ENCODE peak calls at places on chromosomes 3 and 15, in eight cellular contexts. Y is left ventricle myocardium inferior, X is caudate nucleus, M is uterus, H is cardiac muscle cell, Z is psoas muscle, Q is neuronal stem cell, R is lung. T is an unnamed sample.

GRCh38 chr3:152842423-152842822 is 7.5 kb downstream of the P2RY1 start:
- DNase-seq in R (no peak), Y (no peak), X (no peak), M (no peak), H (no peak), Z (no peak), Q (no peak), T (no peak)

GRCh38 chr15:65903296-65904073 is 34.2 kb downstream of the RAB11A start:
- DNase-seq in Q (no peak), R (peak; percentile 11), Z (no peak), X (no peak), M (no peak), H (peak; percentile 68), Y (no peak), T (no peak)

GRCh38 chr3:180747805-180748361 is 68.6 kb upstream of the CCDC39 start:
- DNase-seq in Q (no peak), H (no peak), M (no peak), Z (no peak), X (no peak), R (no peak), Y (no peak), T (no peak)

GRCh38 chr15:69474846-69475455 is 22.3 kb downstream of the RPLP1 start:
- DNase-seq in Y (no peak), H (no peak), Q (no peak), M (no peak), R (no peak), Z (no peak), X (no peak), T (no peak)

GRCh38 chr3:195921334-195921771 is 13.0 kb upstream of the TNK2 start:
- DNase-seq in M (no peak), Z (no peak), R (no peak), H (no peak), X (no peak), Q (no peak), Y (peak; percentile 6), T (no peak)

GRCh38 chr3:98777286-98777685 is 14.1 kb downstream of the ST3GAL6 start:
- DNase-seq in M (no peak), Y (no peak), X (no peak), R (no peak), Z (no peak), H (no peak), Q (no peak), T (no peak)

GRCh38 chr3:103006541-103006940 is 571.7 kb downstream of the ZPLD1 start:
- DNase-seq in H (no peak), R (no peak), Z (no peak), M (no peak), X (no peak), Y (no peak), Q (no peak), T (no peak)

GRCh38 chr15:72732554-72732953 is 46.5 kb downstream of the BBS4 start:
- DNase-seq in Q (no peak), R (no peak), Z (no peak), M (no peak), Y (no peak), X (no peak), H (no peak), T (no peak)

GRCh38 chr3:160369784-160370183 is 29.2 kb downstream of the IFT80 start:
- DNase-seq in M (no peak), H (no peak), Z (no peak), X (no peak), Y (no peak), Q (no peak), R (no peak), T (no peak)

GRCh38 chr3:66427352-66427751 is 73.5 kb downstream of the LRIG1 start:
- DNase-seq in M (no peak), Z (no peak), Q (no peak), X (no peak), Y (no peak), H (no peak), R (no peak), T (no peak)

GRCh38 chr3:143783856-143784370 is 64.4 kb downstream of the SLC9A9 start:
- DNase-seq in M (no peak), X (no peak), Y (no peak), Z (no peak), Q (no peak), H (peak; percentile 35), R (no peak), T (no peak)

GRCh38 chr15:74011610-74012009 is 17.1 kb downstream of the PML start:
- DNase-seq in M (peak; percentile 83), H (peak; percentile 91), Y (peak; percentile 62), Z (no peak), Q (no peak), X (no peak), R (peak; percentile 53), T (no peak)

GRCh38 chr15:35170216-35170615 is 85.1 kb upstream of the NANOGP8 start:
- DNase-seq in Q (no peak), Y (no peak), X (no peak), Z (no peak), M (no peak), R (no peak), H (peak; percentile 6), T (no peak)

GRCh38 chr15:53872410-53872809 is 105.8 kb upstream of the UNC13C start:
- DNase-seq in Z (no peak), Q (no peak), Y (no peak), R (no peak), X (no peak), H (no peak), M (no peak), T (no peak)

GRCh38 chr15:69807752-69808151 is 290.0 kb downstream of the TLE3 start:
- DNase-seq in M (no peak), Z (no peak), Q (no peak), H (peak; percentile 16), R (no peak), Y (no peak), X (no peak), T (no peak)

GRCh38 chr3:30578479-30578878 is 27.9 kb upstream of the TGFBR2 start:
- DNase-seq in H (peak; percentile 93), Z (peak; percentile 49), X (no peak), Y (no peak), Q (no peak), R (peak; percentile 48), M (peak; percentile 64), T (peak; percentile 12)

GRCh38 chr3:51434746-51435323 is 43.8 kb downstream of the RBM15B start:
- DNase-seq in H (peak; percentile 70), R (peak; percentile 35), Z (no peak), M (peak; percentile 18), Y (no peak), X (no peak), Q (peak; percentile 31), T (no peak)

GRCh38 chr3:106814231-106814630 is 563.0 kb upstream of the CCDC54 start:
- DNase-seq in Y (peak; percentile 47), Q (no peak), R (no peak), H (peak; percentile 32), M (no peak), Z (peak; percentile 13), X (no peak), T (no peak)

GRCh38 chr3:37946531-37946889 is 44.1 kb upstream of the VILL start:
- DNase-seq in M (no peak), Q (no peak), X (no peak), R (no peak), Y (no peak), H (no peak), Z (no peak), T (no peak)

GRCh38 chr3:16203031-16203430 is 28.6 kb downstream of the GALNT15 start:
- DNase-seq in R (no peak), Z (no peak), Y (no peak), M (no peak), X (no peak), Q (no peak), H (no peak), T (no peak)

GRCh38 chr3:146521356-146521755 is 23.1 kb downstream of the PLSCR1 start:
- DNase-seq in Y (no peak), X (no peak), M (no peak), R (no peak), Q (no peak), H (no peak), Z (no peak), T (no peak)

GRCh38 chr3:43212914-43213611 is 73.3 kb upstream of the SNRK start:
- DNase-seq in H (no peak), Y (no peak), X (no peak), Z (no peak), R (no peak), Q (no peak), M (no peak), T (no peak)

GRCh38 chr3:189754356-189754755 is 123.2 kb downstream of the TP63 start:
- DNase-seq in X (no peak), H (no peak), Z (no peak), R (no peak), M (no peak), Q (no peak), Y (no peak), T (no peak)

GRCh38 chr15:72199721-72200212 is 2.2 kb upstream of the GRAMD2A start:
- DNase-seq in Y (peak; percentile 76), H (peak; percentile 81), R (peak; percentile 82), M (peak; percentile 69), X (peak; percentile 52), Z (peak; percentile 80), Q (peak; percentile 59), T (peak; percentile 63)

GRCh38 chr3:23612296-23612891 is 193.4 kb upstream of the UBE2E1 start:
- DNase-seq in Q (no peak), X (no peak), H (peak; percentile 46), R (no peak), M (no peak), Y (peak; percentile 35), Z (no peak), T (no peak)

GRCh38 chr15:29747837-29748417 is 74.3 kb downstream of the TJP1 start:
- DNase-seq in X (no peak), M (no peak), Y (no peak), R (no peak), Q (no peak), Z (no peak), H (peak; percentile 46), T (no peak)

GRCh38 chr3:151478376-151478702 is 17.5 kb upstream of the IGSF10 start:
- DNase-seq in Q (no peak), X (no peak), Y (no peak), M (no peak), H (peak; percentile 42), R (no peak), Z (no peak), T (no peak)

GRCh38 chr15:84892786-84893307 is 8.4 kb downstream of the SLC28A1 start:
- DNase-seq in Q (no peak), R (no peak), X (no peak), Z (no peak), Y (no peak), M (no peak), H (no peak), T (no peak)
- H3K27ac ChIP-seq in Q (no peak overlapping the region), R (no peak overlapping the region), X (no peak overlapping the region), Z (no peak overlapping the region), Y (no peak overlapping the region), M (no peak overlapping the region), H (no peak overlapping the region), T (no peak overlapping the region)

GRCh38 chr3:122581622-122582021 is 4.2 kb downstream of the PARP15 start:
- DNase-seq in M (no peak), Y (no peak), X (no peak), Q (no peak), Z (no peak), H (no peak), R (no peak), T (no peak)
- H3K27ac ChIP-seq in M (no peak overlapping the region), Y (no peak overlapping the region), X (no peak overlapping the region), Q (no peak overlapping the region), Z (no peak overlapping the region), H (no peak overlapping the region), R (no peak overlapping the region), T (no peak overlapping the region)

GRCh38 chr15:93024716-93025624 is 64.0 kb downstream of the RGMA start:
- DNase-seq in R (no peak), M (no peak), Z (no peak), Y (no peak), X (no peak), Q (no peak), H (no peak), T (no peak)
- H3K27ac ChIP-seq in R (peak overlapping the region; percentile 17), M (no peak overlapping the region), Z (peak overlapping the region; percentile 90), Y (peak overlapping the region; percentile 25), X (no peak overlapping the region), Q (no peak overlapping the region), H (peak overlapping the region; percentile 82), T (peak overlapping the region; percentile 2)

GRCh38 chr3:188295876-188296275 is 141.9 kb downstream of the LPP start:
- DNase-seq in M (no peak), Z (no peak), H (no peak), R (no peak), Y (no peak), Q (no peak), X (no peak), T (no peak)
- H3K27ac ChIP-seq in M (peak overlapping the region; percentile 79), Z (peak overlapping the region; percentile 92), H (no peak overlapping the region), R (peak overlapping the region; percentile 65), Y (peak overlapping the region; percentile 86), Q (no peak overlapping the region), X (no peak overlapping the region), T (no peak overlapping the region)

T was measured in dorsolateral prefrontal cortex.